ENCODE peak calls at places on chromosome 1, in five cellular contexts. One of them, this sample, is unnamed. For H3K27me3 and H3K9me3, the result is how much of the 10 kb centered on the place peaks cover.

GRCh38 chr1:18009729-18010075 is 97.9 kb upstream of the IGSF21 start:
- DNase-seq in body of pancreas: no peak
- DNase-seq in right lobe of liver: no peak
- DNase-seq in transverse colon: no peak
- DNase-seq in heart left ventricle: no peak
- DNase-seq in this sample: no peak

GRCh38 chr1:200535605-200536004 is 84.9 kb downstream of the KIF14 start:
- DNase-seq in transverse colon: peak
- DNase-seq in body of pancreas: peak
- DNase-seq in heart left ventricle: no peak
- DNase-seq in right lobe of liver: no peak
- DNase-seq in this sample: no peak

GRCh38 chr1:58901008-58901407 is 117.2 kb upstream of the JUN start:
- DNase-seq in transverse colon: no peak
- DNase-seq in right lobe of liver: no peak
- DNase-seq in body of pancreas: no peak
- DNase-seq in heart left ventricle: no peak
- DNase-seq in this sample: no peak

GRCh38 chr1:159921700-159922498 is 3.4 kb downstream of the TAGLN2 start:
- DNase-seq in heart left ventricle: no peak
- DNase-seq in transverse colon: peak
- DNase-seq in body of pancreas: no peak
- DNase-seq in right lobe of liver: no peak
- DNase-seq in this sample: no peak

GRCh38 chr1:39268112-39268581 is 63.7 kb downstream of the MACF1 start:
- DNase-seq in transverse colon: peak
- DNase-seq in right lobe of liver: no peak
- DNase-seq in heart left ventricle: no peak
- DNase-seq in body of pancreas: no peak
- DNase-seq in this sample: peak

GRCh38 chr1:31297273-31298247 is 728 bp downstream of the ZCCHC17 start:
- DNase-seq in body of pancreas: no peak
- DNase-seq in right lobe of liver: no peak
- DNase-seq in heart left ventricle: no peak
- DNase-seq in transverse colon: no peak
- DNase-seq in this sample: no peak

GRCh38 chr1:98367426-98367825 is 294.1 kb upstream of the SNX7 start:
- DNase-seq in transverse colon: no peak
- DNase-seq in body of pancreas: no peak
- DNase-seq in right lobe of liver: no peak
- DNase-seq in heart left ventricle: peak
- DNase-seq in this sample: no peak

GRCh38 chr1:247962911-247963588 is 2.0 kb upstream of the OR2AK2 start:
- DNase-seq in heart left ventricle: no peak
- DNase-seq in right lobe of liver: no peak
- DNase-seq in body of pancreas: no peak
- DNase-seq in transverse colon: no peak
- DNase-seq in this sample: no peak

GRCh38 chr1:113096493-113096892 is 23.5 kb downstream of the LRIG2 start:
- DNase-seq in body of pancreas: no peak
- DNase-seq in right lobe of liver: no peak
- DNase-seq in transverse colon: no peak
- DNase-seq in heart left ventricle: no peak
- DNase-seq in this sample: no peak

GRCh38 chr1:23807453-23807852 is 6.9 kb upstream of the GALE start:
- DNase-seq in body of pancreas: no peak
- DNase-seq in heart left ventricle: no peak
- DNase-seq in transverse colon: no peak
- DNase-seq in right lobe of liver: no peak
- DNase-seq in this sample: no peak

GRCh38 chr1:160107512-160107911 is 8.0 kb upstream of the ATP1A2 start:
- DNase-seq in right lobe of liver: no peak
- DNase-seq in body of pancreas: no peak
- DNase-seq in heart left ventricle: no peak
- DNase-seq in transverse colon: no peak
- DNase-seq in this sample: no peak

GRCh38 chr1:183838221-183838620 is 33.3 kb downstream of the RGL1 start:
- DNase-seq in body of pancreas: no peak
- DNase-seq in heart left ventricle: no peak
- DNase-seq in right lobe of liver: no peak
- DNase-seq in transverse colon: no peak
- DNase-seq in this sample: no peak

GRCh38 chr1:99327357-99327756 is 63.1 kb downstream of the PLPPR4 start:
- DNase-seq in transverse colon: no peak
- DNase-seq in right lobe of liver: no peak
- DNase-seq in heart left ventricle: no peak
- DNase-seq in body of pancreas: no peak
- DNase-seq in this sample: no peak

GRCh38 chr1:10179751-10180150 is 30.6 kb upstream of the KIF1B start:
- DNase-seq in heart left ventricle: no peak
- DNase-seq in body of pancreas: no peak
- DNase-seq in right lobe of liver: no peak
- DNase-seq in transverse colon: no peak
- DNase-seq in this sample: no peak

GRCh38 chr1:28058971-28059878 is 29.2 kb downstream of the EYA3 start:
- DNase-seq in right lobe of liver: no peak
- DNase-seq in transverse colon: no peak
- DNase-seq in body of pancreas: no peak
- DNase-seq in heart left ventricle: no peak
- DNase-seq in this sample: no peak

GRCh38 chr1:90705910-90706309 is 11.2 kb downstream of the BARHL2 start:
- DNase-seq in transverse colon: no peak
- DNase-seq in right lobe of liver: no peak
- DNase-seq in heart left ventricle: no peak
- DNase-seq in body of pancreas: no peak
- DNase-seq in this sample: no peak

GRCh38 chr1:60924964-60925798 is 157.2 kb upstream of the NFIA start:
- DNase-seq in heart left ventricle: no peak
- DNase-seq in right lobe of liver: no peak
- DNase-seq in body of pancreas: no peak
- DNase-seq in transverse colon: no peak
- DNase-seq in this sample: no peak

GRCh38 chr1:156760796-156761104 is 6.6 kb upstream of the PRCC start:
- DNase-seq in right lobe of liver: no peak
- DNase-seq in heart left ventricle: no peak
- DNase-seq in transverse colon: no peak
- DNase-seq in body of pancreas: no peak
- DNase-seq in this sample: no peak

GRCh38 chr1:204560590-204560989 is 44.4 kb downstream of the MDM4 start:
- DNase-seq in right lobe of liver: no peak
- DNase-seq in body of pancreas: no peak
- DNase-seq in heart left ventricle: no peak
- DNase-seq in transverse colon: no peak
- DNase-seq in this sample: no peak

GRCh38 chr1:186255286-186255685 is 119.8 kb downstream of the TPR start:
- DNase-seq in heart left ventricle: no peak
- DNase-seq in right lobe of liver: no peak
- DNase-seq in body of pancreas: no peak
- DNase-seq in transverse colon: no peak
- DNase-seq in this sample: no peak

GRCh38 chr1:116762781-116763115 is 8.5 kb downstream of the CD2 start:
- DNase-seq in transverse colon: no peak
- DNase-seq in right lobe of liver: no peak
- DNase-seq in heart left ventricle: no peak
- DNase-seq in body of pancreas: no peak
- DNase-seq in this sample: no peak

GRCh38 chr1:163063131-163064059 is 5.8 kb upstream of the RGS4 start:
- DNase-seq in body of pancreas: no peak
- DNase-seq in transverse colon: no peak
- DNase-seq in right lobe of liver: no peak
- DNase-seq in heart left ventricle: no peak
- DNase-seq in this sample: no peak

GRCh38 chr1:94327001-94327685 is 89.8 kb upstream of the ARHGAP29 start:
- DNase-seq in heart left ventricle: peak
- DNase-seq in transverse colon: no peak
- DNase-seq in body of pancreas: no peak
- DNase-seq in right lobe of liver: no peak
- DNase-seq in this sample: peak

GRCh38 chr1:225842788-225843425 is 33.0 kb downstream of the EPHX1 start:
- DNase-seq in body of pancreas: no peak
- DNase-seq in right lobe of liver: no peak
- DNase-seq in heart left ventricle: no peak
- DNase-seq in transverse colon: no peak
- DNase-seq in this sample: no peak

GRCh38 chr1:10225573-10225972 is 15.2 kb downstream of the KIF1B start:
- DNase-seq in heart left ventricle: no peak
- DNase-seq in body of pancreas: no peak
- DNase-seq in right lobe of liver: no peak
- DNase-seq in transverse colon: no peak
- DNase-seq in this sample: no peak

GRCh38 chr1:50424045-50424939 is 1.0 kb upstream of the DMRTA2 start:
- DNase-seq in transverse colon: no peak
- DNase-seq in body of pancreas: no peak
- DNase-seq in right lobe of liver: no peak
- DNase-seq in heart left ventricle: no peak
- DNase-seq in this sample: no peak

GRCh38 chr1:1100296-1100695 is 15.6 kb downstream of the C1orf159 start:
- DNase-seq in body of pancreas: no peak
- DNase-seq in heart left ventricle: no peak
- DNase-seq in transverse colon: peak
- DNase-seq in right lobe of liver: no peak
- DNase-seq in this sample: no peak

GRCh38 chr1:56645663-56646330 is 683 bp downstream of the PRKAA2 start:
- DNase-seq in transverse colon: peak
- DNase-seq in right lobe of liver: no peak
- DNase-seq in body of pancreas: peak
- DNase-seq in heart left ventricle: no peak
- DNase-seq in this sample: peak

GRCh38 chr1:234148350-234148749 is 224.9 kb upstream of the COA6 start:
- DNase-seq in heart left ventricle: no peak
- DNase-seq in right lobe of liver: no peak
- DNase-seq in transverse colon: no peak
- DNase-seq in body of pancreas: no peak
- DNase-seq in this sample: no peak

GRCh38 chr1:186183219-186183618 is 191.8 kb downstream of the TPR start:
- DNase-seq in body of pancreas: no peak
- DNase-seq in right lobe of liver: no peak
- DNase-seq in heart left ventricle: no peak
- DNase-seq in transverse colon: no peak
- DNase-seq in this sample: peak

GRCh38 chr1:154607748-154608521 is at the start of gene ADAR:
- DNase-seq in body of pancreas: peak
- DNase-seq in transverse colon: peak
- DNase-seq in heart left ventricle: peak
- DNase-seq in right lobe of liver: peak
- DNase-seq in this sample: peak
- TF ChIP-seq POLR2A in body of pancreas: peak
- TF ChIP-seq POLR2A in transverse colon: no peak
- TF ChIP-seq POLR2A in heart left ventricle: no peak
- TF ChIP-seq POLR2A in right lobe of liver: peak
- TF ChIP-seq POLR2A in this sample: no peak

DNA sequence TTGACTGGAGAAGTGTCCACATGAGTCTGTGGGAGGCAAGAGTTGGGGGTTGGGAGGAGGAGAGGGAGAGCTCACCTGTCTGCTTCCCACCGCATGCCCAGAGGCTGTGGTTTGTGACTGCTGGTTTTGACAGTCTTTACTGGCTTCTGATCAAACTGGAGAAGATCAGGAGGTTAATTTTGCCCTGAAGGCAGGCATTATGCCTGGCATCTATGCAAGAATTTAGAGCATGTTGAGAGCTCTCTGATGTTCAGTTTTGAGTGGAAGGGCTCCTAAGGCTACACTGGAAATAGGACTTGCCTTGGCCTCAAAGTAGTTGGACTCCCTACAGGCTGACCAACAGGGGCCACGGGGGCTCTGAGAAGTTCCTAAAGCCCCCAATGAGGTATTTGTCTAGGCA is 101.6 kb downstream of the TLR5 start:
- DNase-seq in heart left ventricle: no peak
- DNase-seq in transverse colon: no peak
- DNase-seq in right lobe of liver: no peak
- DNase-seq in body of pancreas: no peak
- DNase-seq in this sample: no peak
- H3K27me3 ChIP-seq in heart left ventricle: under half
- H3K27me3 ChIP-seq in transverse colon: under half
- H3K27me3 ChIP-seq in right lobe of liver: under half
- H3K27me3 ChIP-seq in body of pancreas: under half
- H3K27me3 ChIP-seq in this sample: under half

DNA sequence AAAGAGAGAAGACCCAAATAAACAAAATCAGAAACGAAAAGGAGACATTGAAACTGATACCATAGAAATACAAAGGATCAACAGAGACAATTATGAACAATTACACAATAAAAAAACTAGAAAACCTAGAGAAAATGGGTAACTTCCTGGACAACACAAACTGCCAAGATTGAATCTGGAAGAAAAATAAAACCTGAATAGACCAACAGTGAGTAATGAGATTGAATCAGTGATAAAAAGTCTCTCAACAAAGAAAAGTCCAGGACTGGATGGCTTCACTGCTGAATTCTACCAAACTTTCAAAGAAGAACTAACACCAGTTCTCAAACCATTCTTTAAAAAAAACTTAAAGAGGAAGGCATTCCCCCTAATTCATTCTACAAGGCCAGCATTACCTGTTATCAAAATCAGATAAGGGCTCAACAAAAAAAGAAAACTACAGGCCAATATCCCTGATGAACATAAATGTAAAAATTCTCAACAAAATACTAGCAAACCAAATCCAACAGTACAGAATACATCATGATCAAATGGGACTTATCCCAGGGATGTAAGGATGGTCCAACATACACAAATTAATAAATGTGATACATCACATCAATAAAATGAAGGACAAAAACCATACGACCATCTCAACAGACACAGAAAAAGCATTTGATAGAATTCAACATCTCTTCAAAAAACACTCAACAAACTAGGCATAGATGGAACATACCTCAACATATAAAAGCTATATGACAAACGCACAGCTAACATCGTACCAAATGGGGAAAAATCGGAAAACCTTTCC is 119.9 kb downstream of the ACBD6 start:
- DNase-seq in right lobe of liver: no peak
- DNase-seq in transverse colon: no peak
- DNase-seq in body of pancreas: no peak
- DNase-seq in heart left ventricle: no peak
- DNase-seq in this sample: no peak
- H3K9me3 ChIP-seq in right lobe of liver: under half
- H3K9me3 ChIP-seq in transverse colon: under half
- H3K9me3 ChIP-seq in body of pancreas: under half
- H3K9me3 ChIP-seq in heart left ventricle: under half
- H3K9me3 ChIP-seq in this sample: under half

DNA sequence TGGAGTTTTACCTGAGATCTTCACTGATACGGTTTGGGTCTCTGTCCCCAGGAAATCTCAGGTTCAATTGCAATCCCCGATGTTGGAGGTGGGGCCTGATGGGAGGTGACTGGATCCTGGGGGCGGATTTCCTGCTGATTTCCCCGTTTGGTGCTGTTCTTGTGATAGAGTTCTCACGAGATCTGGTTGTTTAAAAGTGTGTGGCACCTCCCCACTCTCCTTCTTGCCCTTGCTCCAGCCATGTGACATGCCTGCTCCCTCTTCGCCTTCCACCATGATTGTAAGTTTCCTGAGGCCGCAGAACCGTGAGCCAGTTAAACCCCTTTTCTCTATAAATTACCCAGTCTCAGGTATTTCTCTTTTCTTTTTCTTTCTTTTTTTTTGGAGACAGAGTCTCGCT is 126.4 kb upstream of the SLC45A1 start:
- DNase-seq in heart left ventricle: no peak
- DNase-seq in body of pancreas: no peak
- DNase-seq in transverse colon: no peak
- DNase-seq in right lobe of liver: no peak
- DNase-seq in this sample: no peak
- TF ChIP-seq POLR2A in heart left ventricle: no peak
- TF ChIP-seq POLR2A in body of pancreas: no peak
- TF ChIP-seq POLR2A in transverse colon: no peak
- TF ChIP-seq POLR2A in right lobe of liver: no peak
- TF ChIP-seq POLR2A in this sample: no peak